ENCODE peak calls at places on chromosomes 6 and 20, in five cellular contexts. I is mesendoderm, Q is endothelial cell, X is colonic mucosa, Y is nephron progenitor cell. L is an unnamed sample.

GRCh38 chr6:159862103-159862502 is 28.7 kb upstream of the MAS1 start:
- DNase-seq in I (no peak), Q (no peak), X (no peak), Y (no peak), L (no peak)

GRCh38 chr20:59645761-59646171 is 41.4 kb downstream of the PHACTR3 start:
- DNase-seq in I (no peak), Q (no peak), X (peak), Y (no peak), L (no peak)

GRCh38 chr20:517221-517620 is 26.4 kb downstream of the CSNK2A1 start:
- DNase-seq in I (no peak), Q (no peak), X (no peak), Y (no peak), L (no peak)

GRCh38 chr6:101114703-101115102 is 233.6 kb upstream of the ASCC3 start:
- DNase-seq in I (peak), Q (peak), X (peak), Y (peak), L (peak)

GRCh38 chr6:74408844-74409243 is 712.8 kb downstream of the CD109 start:
- DNase-seq in I (no peak), Q (no peak), X (no peak), Y (no peak), L (no peak)

GRCh38 chr6:126786262-126786661 is 332.2 kb upstream of the RSPO3 start:
- DNase-seq in I (no peak), Q (no peak), X (no peak), Y (no peak), L (no peak)

GRCh38 chr6:81766482-81767069 is 14.1 kb upstream of the TENT5A start:
- DNase-seq in I (peak), Q (no peak), X (peak), Y (no peak), L (no peak)

GRCh38 chr6:139149383-139149782 is 14.5 kb downstream of the HECA start:
- DNase-seq in I (no peak), Q (no peak), X (no peak), Y (no peak), L (no peak)

GRCh38 chr20:45340236-45340847 is 7.9 kb downstream of the SDC4 start:
- DNase-seq in I (peak), Q (no peak), X (no peak), Y (no peak), L (no peak)

GRCh38 chr6:121886223-121886830 is 450.9 kb downstream of the GJA1 start:
- DNase-seq in I (no peak), Q (no peak), X (no peak), Y (no peak), L (no peak)

GRCh38 chr6:38671885-38672467 is 31.0 kb downstream of the GLO1 start:
- DNase-seq in I (peak), Q (peak), X (peak), Y (peak), L (no peak)

GRCh38 chr20:46652699-46653098 is 1.4 kb upstream of the SLC13A3 start:
- DNase-seq in I (no peak), Q (no peak), X (no peak), Y (no peak), L (no peak)

GRCh38 chr20:48406462-48407235 is 421.1 kb downstream of the PREX1 start:
- DNase-seq in I (no peak), Q (no peak), X (no peak), Y (no peak), L (no peak)

GRCh38 chr20:63098195-63098810 is 91.5 kb upstream of the BHLHE23 start:
- DNase-seq in I (no peak), Q (no peak), X (no peak), Y (no peak), L (no peak)

GRCh38 chr20:25695532-25696383 is 895 bp downstream of the ZNF337 start:
- DNase-seq in I (no peak), Q (no peak), X (peak), Y (no peak), L (no peak)

GRCh38 chr6:117138407-117138806 is 127.0 kb upstream of the VGLL2 start:
- DNase-seq in I (no peak), Q (no peak), X (no peak), Y (no peak), L (no peak)

GRCh38 chr20:38806855-38807655 is 1.6 kb downstream of the PPP1R16B start:
- DNase-seq in I (peak), Q (no peak), X (no peak), Y (peak), L (peak)

GRCh38 chr20:18857640-18858039 is 44.1 kb downstream of the SCP2D1 start:
- DNase-seq in I (no peak), Q (no peak), X (no peak), Y (no peak), L (no peak)

GRCh38 chr6:1190361-1190760 is 121.5 kb upstream of the FOXQ1 start:
- DNase-seq in I (peak), Q (no peak), X (no peak), Y (peak), L (no peak)

GRCh38 chr6:68891419-68891818 is 256.3 kb downstream of the ADGRB3 start:
- DNase-seq in I (no peak), Q (no peak), X (no peak), Y (no peak), L (no peak)

GRCh38 chr6:52106994-52107393 is 19.6 kb upstream of the PKHD1 start:
- DNase-seq in I (no peak), Q (no peak), X (no peak), Y (no peak), L (no peak)

GRCh38 chr6:128964233-128964755 is 81.4 kb downstream of the LAMA2 start:
- DNase-seq in I (no peak), Q (no peak), X (no peak), Y (no peak), L (no peak)

GRCh38 chr6:15227827-15228318 is 18.0 kb upstream of the JARID2 start:
- DNase-seq in I (peak), Q (no peak), X (no peak), Y (no peak), L (no peak)

GRCh38 chr6:61887425-61887824 is 398.6 kb downstream of the KHDRBS2 start:
- DNase-seq in I (peak), Q (no peak), X (no peak), Y (no peak), L (no peak)

GRCh38 chr6:52227495-52227894 is 16.8 kb downstream of the IL17F start:
- DNase-seq in I (no peak), Q (no peak), X (no peak), Y (no peak), L (no peak)

GRCh38 chr6:139784222-139784769 is 409.8 kb upstream of the CITED2 start:
- DNase-seq in I (no peak), Q (no peak), X (no peak), Y (no peak), L (no peak)

GRCh38 chr20:23049201-23049932 is at the start of gene THBD:
- DNase-seq in I (peak), Q (peak), X (peak), Y (peak), L (no peak)

GRCh38 chr20:15146948-15147347 is 809.5 kb upstream of the FLRT3 start:
- DNase-seq in I (peak), Q (no peak), X (no peak), Y (peak), L (peak)

GRCh38 chr20:10216146-10216741 is 2.4 kb upstream of the SNAP25 start:
- DNase-seq in I (no peak), Q (no peak), X (no peak), Y (no peak), L (peak)

GRCh38 chr20:9027626-9028025 is 41.3 kb upstream of the PLCB4 start:
- DNase-seq in I (no peak), Q (no peak), X (no peak), Y (no peak), L (no peak)

GRCh38 chr6:122676688-122677087 is 66.5 kb downstream of the PKIB start:
- DNase-seq in I (no peak), Q (no peak), X (no peak), Y (no peak), L (no peak)

GRCh38 chr6:34315780-34316179 is 67.0 kb upstream of the SMIM29 start:
- DNase-seq in I (no peak), Q (no peak), X (no peak), Y (no peak), L (no peak)

GRCh38 chr20:63697868-63698545 is 1.6 kb downstream of the TNFRSF6B start:
- DNase-seq in I (no peak), Q (peak), X (no peak), Y (no peak), L (no peak)

GRCh38 chr20:40643891-40644290 is 45.1 kb downstream of the MAFB start:
- DNase-seq in I (peak), Q (peak), X (no peak), Y (no peak), L (no peak)